ENCODE peak calls at places on chromosome 6, in ten cellular contexts. X is psoas muscle, F is A549, J is fibroblast of mammary gland, Y is lower lobe of right lung, W is cardiac fibroblast, N is fibroblast of pulmonary artery, P is astrocyte of the spinal cord, K is AG04449, T is NB4. I is an unnamed sample.

GRCh38 chr6:33787954-33788693 is 806 bp downstream of the LEMD2 start:
- DNase-seq in P (peak), W (peak), N (peak), K (peak), Y (peak), J (peak), F (peak), X (peak), T (peak), I (no peak)

GRCh38 chr6:13413906-13414555 is 73.4 kb downstream of the GFOD1 start:
- DNase-seq in F (no peak), W (no peak), X (peak), J (no peak), K (no peak), T (no peak), N (no peak), P (no peak), Y (no peak), I (no peak)

GRCh38 chr6:133621751-133622150 is 267.2 kb upstream of the TCF21 start:
- DNase-seq in X (no peak), F (no peak), K (no peak), T (no peak), N (peak), J (peak), Y (no peak), W (peak), P (peak), I (no peak)

GRCh38 chr6:85679445-85680123 is 36.9 kb upstream of the SYNCRIP start:
- DNase-seq in T (peak), X (no peak), J (peak), Y (no peak), K (no peak), W (peak), P (no peak), F (no peak), N (no peak), I (no peak)

GRCh38 chr6:14451594-14452374 is 334.2 kb downstream of the CD83 start:
- DNase-seq in F (no peak), Y (no peak), P (no peak), J (no peak), T (no peak), X (no peak), W (no peak), K (no peak), N (no peak), I (no peak)

GRCh38 chr6:16773376-16773775 is 12.1 kb upstream of the ATXN1 start:
- DNase-seq in K (no peak), X (no peak), N (no peak), F (no peak), J (no peak), Y (no peak), W (no peak), T (no peak), P (no peak), I (no peak)

GRCh38 chr6:28239636-28240035 is 12.4 kb downstream of the ZKSCAN4 start:
- DNase-seq in K (no peak), J (no peak), W (no peak), X (no peak), N (no peak), P (no peak), T (no peak), Y (no peak), F (no peak), I (no peak)

GRCh38 chr6:40899684-40900155 is 139.3 kb downstream of the UNC5CL start:
- DNase-seq in T (no peak), X (no peak), F (no peak), N (no peak), J (no peak), P (no peak), W (no peak), K (no peak), Y (no peak), I (no peak)

GRCh38 chr6:108168026-108168463 is 2.2 kb downstream of the NR2E1 start:
- DNase-seq in X (no peak), P (no peak), Y (no peak), J (no peak), N (no peak), F (no peak), W (no peak), T (no peak), K (no peak), I (no peak)

GRCh38 chr6:111484655-111484974 is 1.6 kb upstream of the REV3L start:
- DNase-seq in X (no peak), W (peak), K (no peak), T (no peak), F (no peak), N (no peak), P (peak), J (no peak), Y (no peak), I (no peak)

GRCh38 chr6:16295060-16295459 is 56.7 kb downstream of the GMPR start:
- DNase-seq in N (no peak), P (no peak), T (no peak), F (no peak), W (no peak), Y (no peak), K (no peak), X (no peak), J (no peak), I (no peak)

GRCh38 chr6:61947311-61947970 is 338.6 kb downstream of the KHDRBS2 start:
- DNase-seq in N (no peak), K (no peak), T (no peak), X (no peak), J (no peak), W (no peak), P (no peak), F (no peak), Y (no peak), I (no peak)

GRCh38 chr6:152952045-152952444 is 30.8 kb downstream of the FBXO5 start:
- DNase-seq in Y (no peak), J (peak), N (peak), F (no peak), K (no peak), X (no peak), P (peak), T (no peak), W (peak), I (peak)

GRCh38 chr6:137045221-137045789 is 540 bp upstream of the IL20RA start:
- DNase-seq in Y (no peak), W (no peak), X (no peak), K (no peak), N (no peak), F (no peak), T (no peak), P (no peak), J (no peak), I (no peak)

GRCh38 chr6:111997078-111997862 is 56.6 kb upstream of the CCN6 start:
- DNase-seq in N (peak), T (peak), K (no peak), Y (peak), P (peak), J (peak), X (peak), W (peak), F (peak), I (peak)

GRCh38 chr6:28258877-28259777 is at the start of gene NKAPL:
- DNase-seq in J (peak), N (peak), Y (peak), P (peak), T (no peak), K (no peak), W (peak), X (peak), F (no peak), I (no peak)

GRCh38 chr6:125307150-125307838 is 5.5 kb upstream of the HDDC2 start:
- DNase-seq in N (peak), W (peak), P (no peak), T (no peak), K (no peak), Y (no peak), F (no peak), X (no peak), J (peak), I (no peak)

GRCh38 chr6:6811151-6812002 is 222.9 kb downstream of the LY86 start:
- DNase-seq in Y (no peak), N (peak), X (no peak), J (peak), K (no peak), F (peak), P (peak), T (peak), W (peak), I (no peak)

GRCh38 chr6:134123666-134124208 is 71.3 kb upstream of the SLC2A12 start:
- DNase-seq in P (peak), K (no peak), W (peak), F (peak), J (peak), N (peak), T (peak), Y (no peak), X (no peak), I (peak)

GRCh38 chr6:1127129-1127528 is 184.8 kb upstream of the FOXQ1 start:
- DNase-seq in J (no peak), K (no peak), N (no peak), Y (no peak), T (no peak), P (no peak), W (no peak), X (no peak), F (no peak), I (no peak)

GRCh38 chr6:161618816-161619454 is 345.1 kb upstream of the AGPAT4 start:
- DNase-seq in T (peak), K (peak), P (peak), W (peak), N (peak), X (no peak), Y (no peak), F (peak), J (peak), I (peak)

GRCh38 chr6:26249959-26250805 is 114.8 kb upstream of the BTN3A2 start:
- DNase-seq in J (no peak), P (peak), T (peak), X (peak), K (no peak), Y (peak), N (peak), W (peak), F (no peak), I (no peak)

GRCh38 chr6:63598251-63599036 is 26.2 kb downstream of the LOC128125822 start:
- DNase-seq in X (peak), N (peak), T (peak), W (peak), K (no peak), F (peak), J (peak), P (peak), Y (peak), I (peak)

GRCh38 chr6:4794140-4794707 is 18.0 kb downstream of the CDYL start:
- DNase-seq in K (no peak), J (no peak), Y (no peak), T (no peak), X (no peak), F (no peak), W (no peak), P (no peak), N (no peak), I (no peak)

GRCh38 chr6:2786269-2786668 is 21.1 kb downstream of the WRNIP1 start:
- DNase-seq in K (no peak), T (no peak), P (no peak), F (no peak), N (no peak), W (no peak), J (no peak), X (no peak), Y (no peak), I (no peak)

GRCh38 chr6:27293436-27294152 is 18.5 kb downstream of the POM121L2 start:
- DNase-seq in T (no peak), K (no peak), Y (no peak), F (no peak), N (peak), P (peak), J (peak), X (no peak), W (peak), I (peak)

GRCh38 chr6:36147294-36147693 is 17.0 kb downstream of the MAPK13 start:
- DNase-seq in P (no peak), N (no peak), X (no peak), F (no peak), Y (no peak), T (no peak), W (no peak), K (no peak), J (no peak), I (no peak)

GRCh38 chr6:104700371-104701185 is 159.1 kb downstream of the HACE1 start:
- DNase-seq in N (no peak), X (no peak), W (no peak), K (no peak), Y (no peak), T (no peak), F (no peak), P (no peak), J (no peak), I (no peak)

GRCh38 chr6:35427851-35428321 is 24.3 kb upstream of the FANCE start:
- DNase-seq in K (peak), Y (no peak), P (peak), J (peak), F (no peak), T (no peak), X (no peak), N (peak), W (peak), I (no peak)

GRCh38 chr6:20260360-20260759 is 48.1 kb upstream of the MBOAT1 start:
- DNase-seq in P (no peak), X (no peak), Y (no peak), K (no peak), T (no peak), N (no peak), J (no peak), F (no peak), W (no peak), I (no peak)

GRCh38 chr6:32087574-32088486 is 21.3 kb downstream of the TNXB start:
- DNase-seq in Y (peak), P (peak), T (peak), W (peak), F (peak), N (peak), J (peak), K (no peak), X (peak), I (no peak)

GRCh38 chr6:35919085-35919826 is 1.6 kb downstream of the SRPK1 start:
- DNase-seq in K (no peak), T (peak), F (no peak), N (peak), X (no peak), P (no peak), Y (no peak), W (peak), J (peak), I (no peak)

GRCh38 chr6:53359843-53360834 is 11.4 kb upstream of the ELOVL5 start:
- DNase-seq in T (peak), J (peak), Y (no peak), W (peak), N (peak), X (no peak), K (no peak), F (peak), P (peak), I (no peak)

GRCh38 chr6:163942790-163943189 is 528.3 kb downstream of the QKI start:
- DNase-seq in F (no peak), N (no peak), T (no peak), K (no peak), J (no peak), W (no peak), X (no peak), P (no peak), Y (no peak), I (no peak)

GRCh38 chr6:47047479-47048411 is 5.6 kb upstream of the ADGRF1 start:
- DNase-seq in J (peak), K (no peak), X (no peak), F (peak), T (peak), N (peak), Y (no peak), W (peak), P (peak), I (peak)

GRCh38 chr6:28425942-28426541 is 17.2 kb downstream of the ZSCAN23 start:
- DNase-seq in N (no peak), P (no peak), K (no peak), Y (no peak), T (no peak), W (no peak), X (no peak), J (no peak), F (no peak), I (no peak)

GRCh38 chr6:37308084-37308817 is 45.5 kb upstream of the RNF8 start:
- DNase-seq in N (peak), J (peak), P (peak), W (peak), Y (no peak), T (no peak), K (no peak), X (no peak), F (no peak), I (no peak)

GRCh38 chr6:113306552-113307145 is 550.5 kb upstream of the MARCKS start:
- DNase-seq in N (peak), K (no peak), P (no peak), W (peak), X (peak), J (peak), Y (peak), T (peak), F (peak), I (no peak)

GRCh38 chr6:25168637-25169036 is 110.5 kb upstream of the CARMIL1 start:
- DNase-seq in J (no peak), P (no peak), W (no peak), T (no peak), N (no peak), X (no peak), F (no peak), Y (no peak), K (no peak), I (no peak)
- H3K4me3 ChIP-seq in J (no peak), P (no peak), W (no peak), T (no peak), N (no peak), X (no peak), F (no peak), Y (no peak), K (no peak), I (no peak)

DNA sequence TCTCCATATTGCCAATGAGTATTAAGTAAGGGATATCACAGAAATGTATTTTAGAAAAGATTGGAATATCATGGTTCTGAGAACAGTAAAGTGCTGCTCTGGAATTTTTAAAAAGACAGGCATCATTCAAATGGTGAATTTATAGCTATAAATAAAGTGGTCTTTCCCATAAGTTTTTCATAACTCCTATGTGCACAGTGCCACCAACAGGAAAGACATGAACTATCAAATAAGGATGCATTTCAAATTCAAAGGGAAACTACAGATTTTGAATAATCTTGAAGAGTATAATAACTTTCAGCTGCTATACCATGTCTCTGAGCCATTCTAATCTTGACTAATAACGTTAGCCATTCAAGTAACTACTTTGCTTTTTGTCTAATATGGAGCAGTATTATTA is 456.8 kb upstream of the GJE1 start:
- DNase-seq in P (peak), Y (no peak), X (no peak), F (no peak), N (peak), K (no peak), T (peak), J (peak), W (peak), I (no peak)
- TF ChIP-seq CTCF in P (peak), Y (no peak), X (no peak), F (peak), N (peak), K (peak), T (no peak), J (peak), W (peak), I (no peak)

GRCh38 chr6:29552512-29553051 is 7.0 kb downstream of the UBD start:
- DNase-seq in K (peak), T (peak), N (peak), J (peak), F (no peak), W (peak), X (no peak), P (peak), Y (no peak), I (peak)
- H3K4me3 ChIP-seq in K (no peak), T (no peak), N (no peak), J (no peak), F (no peak), W (no peak), X (no peak), P (no peak), Y (peak), I (no peak)

DNA sequence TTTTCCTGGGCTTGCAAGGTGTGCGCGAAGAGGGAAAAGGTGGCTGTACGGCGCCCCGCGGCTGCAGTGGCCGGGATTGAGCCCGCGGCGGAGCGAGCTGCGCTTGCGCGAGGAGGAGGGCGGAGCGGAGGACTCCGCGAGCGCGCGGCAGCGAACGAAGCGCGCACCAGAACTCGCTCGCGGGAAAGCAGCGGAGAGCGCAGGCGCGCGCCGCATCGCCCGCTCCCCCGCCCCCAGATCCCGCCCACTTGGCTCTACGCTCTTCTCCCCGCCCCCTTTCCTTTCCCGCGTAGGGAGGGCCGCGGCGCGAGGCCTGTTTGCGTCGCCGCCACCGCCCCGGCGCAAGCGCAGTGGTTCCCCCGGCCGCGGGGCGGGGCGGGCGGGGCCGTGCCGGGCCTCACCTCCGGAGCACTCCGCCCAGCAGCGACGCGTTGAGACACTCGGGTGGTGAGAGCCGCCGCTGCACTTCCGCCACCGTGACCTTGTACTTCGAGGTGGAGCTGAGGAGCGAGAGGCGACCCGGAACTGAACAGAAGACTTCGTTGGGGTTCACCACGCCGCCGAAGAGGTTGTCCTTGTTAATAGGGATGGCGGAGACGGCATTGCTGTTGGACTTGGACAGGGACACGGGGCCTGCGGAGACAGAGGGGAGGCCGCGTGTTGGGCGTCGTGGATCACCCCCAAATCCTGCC is 10.6 kb downstream of the TFAP2A start:
- DNase-seq in T (peak), J (peak), N (peak), F (peak), W (peak), X (peak), Y (peak), P (peak), K (no peak), I (peak)
- TF ChIP-seq CTCF in T (peak), J (no peak), N (peak), F (peak), W (no peak), X (peak), Y (peak), P (peak), K (peak), I (peak)

DNA sequence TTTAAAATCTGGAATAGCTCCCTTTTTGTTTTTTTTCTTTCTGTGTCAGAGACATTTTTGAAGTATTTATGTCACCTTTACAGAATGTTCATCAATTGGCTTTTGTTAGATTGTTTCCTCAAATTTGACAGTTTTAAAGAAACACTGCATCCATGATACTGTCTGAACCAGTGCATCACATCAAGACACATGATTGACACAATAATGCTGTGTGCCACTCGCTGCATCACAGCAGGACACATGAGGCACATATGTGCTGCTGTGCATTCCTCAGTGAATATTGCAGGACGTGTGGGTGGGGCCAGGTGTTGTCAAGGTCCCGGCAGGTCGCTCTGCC is 37.4 kb downstream of the ERMARD start:
- DNase-seq in P (no peak), X (no peak), T (no peak), J (no peak), F (no peak), W (no peak), Y (no peak), N (no peak), K (no peak), I (no peak)
- H3K4me3 ChIP-seq in P (no peak), X (no peak), T (no peak), J (no peak), F (no peak), W (no peak), Y (no peak), N (no peak), K (no peak), I (no peak)

DNA sequence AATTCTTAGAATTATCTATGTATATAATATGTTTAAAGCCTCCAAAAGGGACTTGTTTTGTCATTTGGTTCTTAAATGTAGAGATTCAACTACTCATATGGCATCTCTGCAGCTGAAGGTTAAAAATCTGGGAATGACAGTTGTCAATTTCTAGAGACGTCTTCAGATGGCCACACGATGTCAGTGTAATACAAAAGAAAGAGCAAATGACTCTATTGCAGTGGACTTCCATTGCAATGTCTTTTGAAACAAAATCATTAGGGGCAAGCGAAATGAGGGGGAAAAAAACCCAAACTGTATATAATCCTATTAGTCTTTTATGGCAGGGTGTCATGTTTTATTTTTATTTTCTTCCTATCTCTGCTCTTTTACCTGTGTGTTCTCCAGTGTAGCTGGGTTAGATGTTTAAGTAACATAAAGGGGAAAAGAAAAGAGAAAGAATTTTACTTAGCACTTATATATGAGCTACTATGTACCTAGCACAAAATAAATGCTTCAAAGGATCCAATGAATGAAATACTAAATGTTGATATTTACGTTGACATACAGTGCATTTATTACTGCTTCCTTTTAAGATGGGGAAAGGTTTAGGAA is 26.2 kb downstream of the CCN2 start:
- DNase-seq in Y (no peak), F (peak), P (peak), J (peak), W (peak), T (peak), N (peak), K (no peak), X (no peak), I (no peak)
- TF ChIP-seq CTCF in Y (peak), F (peak), P (peak), J (peak), W (peak), T (peak), N (peak), K (peak), X (peak), I (peak)